ENCODE peak calls at places on chromosome 2, in eight cellular contexts. M is DMS 273 treated with DMSO at 0.1 percent for 48 hours, D is astrocyte, H is AG08395, P is endothelial cell, A is ureter, S is NCI-H1105, R is dermis microvascular lymphatic vessel endothelial cell. N is an unnamed sample.

GRCh38 chr2:194915485-194915884 is 741.5 kb upstream of the SLC39A10 start:
- DNase-seq in R (no peak), P (no peak), D (no peak), A (no peak), H (no peak), S (no peak), M (no peak), N (no peak)

GRCh38 chr2:170401187-170401586 is 223.2 kb downstream of the MYO3B start:
- DNase-seq in R (no peak), A (no peak), P (no peak), M (no peak), D (no peak), S (no peak), H (no peak), N (no peak)

GRCh38 chr2:224220581-224221255 is 181.2 kb downstream of the FAM124B start:
- DNase-seq in D (peak), P (no peak), A (no peak), M (no peak), S (no peak), H (peak), R (peak), N (peak)

GRCh38 chr2:203646961-203647360 is 59.5 kb upstream of the CD28 start:
- DNase-seq in R (no peak), A (no peak), M (no peak), H (no peak), D (no peak), P (no peak), S (no peak), N (no peak)

GRCh38 chr2:1590611-1591460 is 153.5 kb downstream of the PXDN start:
- DNase-seq in R (peak), S (no peak), D (no peak), P (no peak), H (no peak), M (peak), A (peak), N (no peak)

GRCh38 chr2:222708274-222708710 is 36.8 kb downstream of the MOGAT1 start:
- DNase-seq in S (no peak), P (peak), R (peak), H (peak), M (peak), D (peak), A (peak), N (peak)

GRCh38 chr2:111185496-111186022 is 64.8 kb downstream of the BCL2L11 start:
- DNase-seq in D (no peak), H (no peak), M (no peak), A (no peak), P (no peak), S (peak), R (no peak), N (no peak)

GRCh38 chr2:121944072-121944829 is 188.8 kb downstream of the TSN start:
- DNase-seq in M (no peak), R (peak), S (no peak), P (no peak), H (peak), A (no peak), D (peak), N (peak)

GRCh38 chr2:27351802-27352598 is 4.6 kb downstream of the GTF3C2 start:
- DNase-seq in P (no peak), R (no peak), A (no peak), M (no peak), H (no peak), D (no peak), S (no peak), N (no peak)

GRCh38 chr2:72975017-72975416 is 57.7 kb downstream of the EMX1 start:
- DNase-seq in P (no peak), D (no peak), A (no peak), H (no peak), R (no peak), M (no peak), S (no peak), N (no peak)

GRCh38 chr2:203018181-203018580 is 3.5 kb downstream of the NBEAL1 start:
- DNase-seq in R (peak), A (no peak), M (no peak), S (no peak), P (no peak), H (no peak), D (no peak), N (peak)

GRCh38 chr2:224034027-224034426 is 5.1 kb downstream of the SERPINE2 start:
- DNase-seq in R (no peak), M (no peak), P (no peak), H (no peak), D (no peak), A (no peak), S (no peak), N (no peak)

GRCh38 chr2:239944706-239945551 is 80.2 kb downstream of the NDUFA10 start:
- DNase-seq in A (no peak), P (no peak), S (no peak), D (no peak), R (no peak), M (no peak), H (no peak), N (peak)

GRCh38 chr2:3200420-3200939 is 177.1 kb downstream of the EIPR1 start:
- DNase-seq in P (no peak), M (no peak), H (peak), R (peak), D (peak), S (no peak), A (no peak), N (peak)

GRCh38 chr2:198165289-198165688 is 360.9 kb downstream of the PLCL1 start:
- DNase-seq in P (no peak), M (no peak), S (no peak), H (no peak), R (no peak), A (no peak), D (no peak), N (no peak)

GRCh38 chr2:197258580-197258979 is 52.0 kb downstream of the ANKRD44 start:
- DNase-seq in S (no peak), A (no peak), R (no peak), P (no peak), D (peak), H (no peak), M (no peak), N (peak)

GRCh38 chr2:9244985-9245544 is 38.5 kb downstream of the ASAP2 start:
- DNase-seq in H (no peak), M (no peak), S (no peak), R (no peak), A (no peak), P (no peak), D (peak), N (no peak)

GRCh38 chr2:217976301-217976700 is 26.5 kb downstream of the TNS1 start:
- DNase-seq in A (no peak), M (no peak), R (no peak), D (no peak), S (no peak), P (no peak), H (no peak), N (no peak)

GRCh38 chr2:86079981-86080911 is 25.4 kb downstream of the POLR1A start:
- DNase-seq in R (peak), P (peak), D (peak), H (peak), A (peak), S (peak), M (no peak), N (peak)

GRCh38 chr2:217477583-217477982 is 525.2 kb downstream of the TNS1 start:
- DNase-seq in S (no peak), M (no peak), H (no peak), A (no peak), R (no peak), D (no peak), P (no peak), N (no peak)

GRCh38 chr2:149164827-149165226 is 126.3 kb downstream of the LYPD6B start:
- DNase-seq in R (no peak), D (no peak), H (no peak), S (no peak), M (no peak), A (no peak), P (no peak), N (no peak)

GRCh38 chr2:69985684-69986083 is 24.3 kb upstream of the ASPRV1 start:
- DNase-seq in H (no peak), D (no peak), S (no peak), M (no peak), R (no peak), P (no peak), A (no peak), N (peak)

GRCh38 chr2:41720702-41721344 is 327.0 kb upstream of the PKDCC start:
- DNase-seq in M (no peak), P (no peak), S (no peak), D (peak), H (no peak), R (no peak), A (no peak), N (peak)

GRCh38 chr2:39487398-39488250 is 50.5 kb upstream of the MAP4K3 start:
- DNase-seq in H (peak), A (no peak), R (no peak), S (no peak), D (peak), M (no peak), P (no peak), N (peak)

GRCh38 chr2:381919-382833 is 94.3 kb upstream of the ALKAL2 start:
- DNase-seq in M (no peak), S (no peak), A (no peak), R (no peak), D (no peak), P (no peak), H (no peak), N (no peak)

GRCh38 chr2:222319576-222320440 is 21.0 kb upstream of the PAX3 start:
- DNase-seq in R (peak), S (peak), H (no peak), D (no peak), P (no peak), A (no peak), M (peak), N (no peak)

GRCh38 chr2:218295029-218295428 is 2.7 kb upstream of the TMBIM1 start:
- DNase-seq in A (no peak), R (peak), S (no peak), D (no peak), M (no peak), H (no peak), P (no peak), N (no peak)

GRCh38 chr2:173130521-173131467 is 55.1 kb downstream of the MAP3K20 start:
- DNase-seq in S (no peak), P (no peak), M (no peak), A (no peak), R (no peak), D (no peak), H (no peak), N (no peak)

GRCh38 chr2:53880756-53881155 is 21.0 kb upstream of the GPR75 start:
- DNase-seq in P (no peak), H (peak), R (peak), D (peak), S (no peak), M (no peak), A (no peak), N (peak)

N was measured in AG10803.